ENCODE peak calls at places on chromosomes 4 and X, in seven cellular contexts. B is heart left ventricle, Y is H54, M is prostate gland, V is Peyer's patch, J is esophagus squamous epithelium, U is uterus. A is an unnamed sample.

GRCh38 chrX:81238166-81238565 is 36.3 kb downstream of the SH3BGRL start:
- DNase-seq in Y (no peak), U (no peak), B (no peak), M (no peak), V (no peak), J (no peak), A (no peak)

GRCh38 chrX:139204903-139205667 is 325.5 kb upstream of the F9 start:
- DNase-seq in U (peak), Y (no peak), M (peak), J (no peak), V (no peak), B (no peak), A (peak)

GRCh38 chr4:79597266-79597665 is 189.2 kb upstream of the GK2 start:
- DNase-seq in U (no peak), V (no peak), J (no peak), B (no peak), M (no peak), Y (no peak), A (no peak)

GRCh38 chrX:43961699-43962098 is 11.5 kb downstream of the NDP start:
- DNase-seq in J (no peak), Y (no peak), U (no peak), B (no peak), M (no peak), V (no peak), A (no peak)

GRCh38 chr4:149264093-149264733 is 551.4 kb downstream of the IQCM start:
- DNase-seq in Y (peak), V (no peak), J (no peak), B (no peak), M (peak), U (no peak), A (peak)

GRCh38 chr4:24842356-24842755 is 47.0 kb downstream of the SOD3 start:
- DNase-seq in V (no peak), U (no peak), Y (no peak), B (no peak), M (no peak), J (no peak), A (no peak)

GRCh38 chr4:85901500-85901899 is 426.6 kb downstream of the ARHGAP24 start:
- DNase-seq in Y (no peak), J (no peak), B (no peak), V (no peak), U (no peak), M (no peak), A (no peak)

GRCh38 chrX:13398839-13399238 is 79.0 kb upstream of the ATXN3L start:
- DNase-seq in J (no peak), V (no peak), U (no peak), Y (no peak), M (no peak), B (no peak), A (no peak)

GRCh38 chrX:50988649-50989048 is 78.1 kb downstream of the BMP15 start:
- DNase-seq in B (no peak), M (peak), U (no peak), J (no peak), Y (no peak), V (no peak), A (no peak)

GRCh38 chr4:173857828-173858227 is 327.8 kb upstream of the HAND2 start:
- DNase-seq in J (no peak), U (no peak), Y (no peak), V (no peak), M (no peak), B (no peak), A (no peak)

GRCh38 chr4:81836716-81837115 is 365.0 kb upstream of the RASGEF1B start:
- DNase-seq in M (no peak), U (no peak), B (no peak), V (no peak), J (no peak), Y (no peak), A (no peak)

GRCh38 chr4:136150046-136150445 is 1382.2 kb downstream of the PCDH18 start:
- DNase-seq in V (no peak), Y (no peak), J (no peak), M (no peak), B (no peak), U (no peak), A (no peak)

GRCh38 chr4:87211249-87211952 is 9.0 kb downstream of the KLHL8 start:
- DNase-seq in U (no peak), V (no peak), B (no peak), Y (no peak), J (no peak), M (no peak), A (no peak)

GRCh38 chrX:110384490-110384889 is 25.8 kb downstream of the RTL9 start:
- DNase-seq in V (no peak), B (no peak), J (no peak), Y (no peak), M (no peak), U (no peak), A (no peak)

GRCh38 chrX:119067023-119067739 is 5.6 kb upstream of the CT47C1 start:
- DNase-seq in U (peak), Y (peak), M (peak), B (peak), V (peak), J (no peak), A (no peak)

GRCh38 chrX:11371106-11371505 is 77.9 kb downstream of the AMELX start:
- DNase-seq in J (no peak), V (no peak), Y (no peak), B (no peak), M (no peak), U (no peak), A (no peak)

GRCh38 chrX:149909324-149910177 is 19.8 kb upstream of the HSFX4 start:
- DNase-seq in J (no peak), B (no peak), V (no peak), U (no peak), M (no peak), Y (no peak), A (no peak)

GRCh38 chrX:20032201-20032600 is 41.3 kb upstream of the BCLAF3 start:
- DNase-seq in M (no peak), J (no peak), U (no peak), B (no peak), V (no peak), Y (no peak), A (no peak)

GRCh38 chrX:20038966-20039365 is 48.1 kb upstream of the BCLAF3 start:
- DNase-seq in M (no peak), J (no peak), Y (no peak), B (no peak), U (no peak), V (no peak), A (no peak)

GRCh38 chrX:20042221-20042620 is 51.4 kb upstream of the BCLAF3 start:
- DNase-seq in V (no peak), J (no peak), U (no peak), M (no peak), B (no peak), Y (no peak), A (no peak)

GRCh38 chrX:20037182-20037581 is 46.3 kb upstream of the BCLAF3 start:
- DNase-seq in V (no peak), M (no peak), B (no peak), J (no peak), U (no peak), Y (no peak), A (no peak)
- TF ChIP-seq POLR2A in V (no peak), M (no peak), B (no peak), J (no peak), U (no peak), Y (no peak), A (no peak)

GRCh38 chrX:41332988-41333743 is 796 bp upstream of the DDX3X start:
- DNase-seq in V (peak), M (peak), B (peak), Y (no peak), J (peak), U (peak), A (peak)
- TF ChIP-seq POLR2A in V (peak), M (peak), B (no peak), Y (peak), J (no peak), U (peak), A (peak)

GRCh38 chr4:182913621-182914020 is 3.6 kb downstream of the DCTD start:
- DNase-seq in U (no peak), B (no peak), J (no peak), Y (no peak), M (no peak), V (no peak), A (no peak)
- TF ChIP-seq POLR2A in U (no peak), B (no peak), J (no peak), Y (no peak), M (no peak), V (no peak), A (no peak)

GRCh38 chrX:63754860-63755579 is 30.0 kb downstream of the ARHGEF9 start:
- DNase-seq in M (peak), V (peak), J (peak), B (peak), Y (peak), U (peak), A (peak)
- TF ChIP-seq POLR2A in M (peak), V (peak), J (peak), B (peak), Y (peak), U (peak), A (no peak)

GRCh38 chr4:52904421-52904820 is 42.3 kb downstream of the RASL11B start:
- DNase-seq in M (no peak), U (no peak), Y (no peak), B (no peak), J (no peak), V (no peak), A (no peak)
- TF ChIP-seq POLR2A in M (no peak), U (no peak), Y (no peak), B (no peak), J (no peak), V (no peak), A (no peak)

DNA sequence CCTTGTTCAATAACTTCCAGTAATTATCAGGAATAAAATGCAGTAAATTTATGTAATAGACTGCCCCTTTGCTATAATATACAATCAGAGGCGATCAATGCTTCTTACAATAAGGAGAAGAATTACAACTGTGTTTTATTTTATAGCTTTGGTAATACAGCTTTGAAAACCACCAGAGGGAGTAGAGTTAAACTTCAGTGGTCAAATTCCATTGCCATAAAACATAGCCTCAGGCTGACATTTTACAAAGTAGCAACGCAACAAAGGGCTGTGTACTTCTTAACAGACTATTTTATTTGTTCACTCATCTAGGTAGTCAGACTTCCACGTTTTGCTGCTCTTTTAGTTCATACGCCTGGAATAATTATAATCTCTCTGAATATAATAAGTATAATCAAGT is 58.5 kb downstream of the TEX13C start:
- DNase-seq in B (no peak), V (no peak), U (no peak), M (no peak), J (no peak), Y (no peak), A (no peak)
- TF ChIP-seq POLR2A in B (no peak), V (no peak), U (no peak), M (no peak), J (no peak), Y (no peak), A (no peak)

DNA sequence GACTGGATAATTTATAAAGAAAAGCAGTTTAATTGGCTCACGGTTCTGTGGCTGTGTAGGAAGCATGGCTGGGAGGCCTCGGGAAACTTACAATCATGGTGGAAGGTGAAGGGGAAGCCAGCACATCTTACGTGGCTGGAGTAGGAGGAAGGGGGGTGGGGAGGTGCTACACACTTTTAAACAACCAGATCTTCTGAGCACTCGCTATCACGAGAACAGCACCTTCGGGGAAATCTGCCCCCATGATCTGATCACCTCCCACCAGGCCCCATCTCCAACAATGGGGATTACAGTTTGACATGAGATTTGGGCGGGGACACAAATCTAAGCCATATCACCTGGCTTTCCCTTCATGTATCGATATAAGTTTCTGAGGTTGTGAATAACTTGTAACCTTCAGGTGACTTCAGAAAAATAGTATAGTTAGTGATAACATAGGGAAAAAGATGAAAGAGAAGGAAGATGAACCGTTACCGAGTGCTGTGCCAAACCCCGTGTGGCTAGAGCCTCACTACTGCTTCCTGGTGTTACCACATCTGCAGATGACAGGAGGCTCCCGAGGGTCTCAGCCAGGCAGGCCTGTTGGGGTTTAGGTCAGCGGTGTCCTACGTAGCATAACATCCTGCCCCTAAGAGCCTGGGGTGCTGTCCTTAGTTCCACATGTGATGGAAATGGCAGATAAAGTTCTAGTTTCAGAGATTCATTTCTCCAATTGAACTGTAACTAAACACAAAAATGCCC is 103.6 kb downstream of the TNIP2 start:
- DNase-seq in M (no peak), Y (no peak), B (no peak), V (no peak), J (no peak), U (no peak), A (no peak)
- TF ChIP-seq POLR2A in M (no peak), Y (no peak), B (no peak), V (no peak), J (no peak), U (no peak), A (no peak)

DNA sequence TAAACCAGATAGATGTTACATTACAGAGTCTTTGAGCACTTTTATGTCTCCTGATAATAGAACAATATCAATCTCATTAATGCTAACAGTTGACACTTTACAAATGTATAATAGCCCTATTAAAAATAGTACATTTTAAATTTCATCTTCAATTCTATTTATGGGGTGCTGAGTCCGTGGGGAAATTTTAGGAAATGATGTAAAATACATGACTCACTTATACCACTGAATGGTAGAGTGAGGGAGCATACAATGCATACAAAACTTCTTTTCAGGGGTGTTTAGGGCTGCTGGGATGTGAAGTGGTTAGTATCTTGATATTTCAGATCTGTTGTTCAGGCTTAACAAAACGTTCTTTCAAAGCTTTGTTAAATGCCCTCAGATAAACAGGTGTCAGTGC is 696.2 kb downstream of the TRAM1L1 start:
- DNase-seq in J (no peak), U (no peak), Y (no peak), M (no peak), B (no peak), V (no peak), A (no peak)
- TF ChIP-seq POLR2A in J (no peak), U (no peak), Y (no peak), M (no peak), B (no peak), V (no peak), A (no peak)

GRCh38 chr4:126740687-126741086 is 892.1 kb upstream of the INTU start:
- DNase-seq in U (no peak), M (no peak), J (no peak), V (no peak), B (no peak), Y (no peak), A (no peak)
- TF ChIP-seq POLR2A in U (no peak), M (no peak), J (no peak), V (no peak), B (no peak), Y (no peak), A (no peak)

GRCh38 chr4:121696641-121697461 is at the start of gene ANXA5:
- DNase-seq in M (peak), J (peak), B (peak), V (peak), Y (peak), U (peak), A (peak)
- TF ChIP-seq POLR2A in M (peak), J (no peak), B (peak), V (peak), Y (peak), U (no peak), A (peak)

A was measured in upper lobe of left lung.